ENCODE peak calls at places on chromosomes 13 and 19, in nine cellular contexts. W is fibroblast of villous mesenchyme, D is PC-3, T is pancreas, O is IMR-90, B is lung, L is gastrocnemius medialis, X is BE2C, Z is stomach. K is an unnamed sample.

GRCh38 chr13:28584873-28585317 is 74.0 kb upstream of the POMP start:
- DNase-seq in W (peak), D (peak), T (no peak), O (peak), B (no peak), L (no peak), X (no peak), Z (no peak), K (peak)

GRCh38 chr19:53394522-53394973 is 401 bp upstream of the ZNF765 start:
- DNase-seq in W (peak), D (peak), T (peak), O (peak), B (peak), L (peak), X (peak), Z (peak), K (no peak)

GRCh38 chr19:51602189-51602854 is 27.9 kb downstream of the SIGLEC5 start:
- DNase-seq in W (no peak), D (no peak), T (no peak), O (no peak), B (no peak), L (no peak), X (no peak), Z (no peak), K (no peak)

GRCh38 chr13:43339843-43340550 is 316.6 kb downstream of the DNAJC15 start:
- DNase-seq in W (no peak), D (no peak), T (no peak), O (peak), B (no peak), L (peak), X (no peak), Z (no peak), K (peak)

GRCh38 chr19:18519962-18520847 is 1.7 kb downstream of the ELL start:
- DNase-seq in W (peak), D (peak), T (peak), O (peak), B (peak), L (peak), X (peak), Z (peak), K (peak)

GRCh38 chr13:41590643-41591042 is 133.3 kb downstream of the RGCC start:
- DNase-seq in W (no peak), D (peak), T (no peak), O (no peak), B (no peak), L (no peak), X (no peak), Z (no peak), K (no peak)

GRCh38 chr19:14004619-14005380 is 1.3 kb downstream of the RFX1 start:
- DNase-seq in W (peak), D (no peak), T (peak), O (no peak), B (peak), L (peak), X (no peak), Z (peak), K (peak)

GRCh38 chr13:111005364-111005763 is 90.5 kb upstream of the ANKRD10 start:
- DNase-seq in W (peak), D (peak), T (no peak), O (peak), B (no peak), L (no peak), X (no peak), Z (no peak), K (peak)

GRCh38 chr19:54431255-54431838 is 16.1 kb downstream of the TTYH1 start:
- DNase-seq in W (peak), D (peak), T (peak), O (peak), B (peak), L (no peak), X (no peak), Z (peak), K (peak)

GRCh38 chr19:15464394-15465385 is at the start of gene RASAL3:
- DNase-seq in W (no peak), D (no peak), T (no peak), O (no peak), B (no peak), L (no peak), X (no peak), Z (no peak), K (peak)

GRCh38 chr19:4575267-4575793 is 15.8 kb upstream of the SEMA6B start:
- DNase-seq in W (peak), D (peak), T (no peak), O (peak), B (peak), L (peak), X (peak), Z (no peak), K (peak)
- TF ChIP-seq CTCF in W (no peak), D (no peak), T (no peak), O (no peak), B (no peak), L (no peak), X (no peak), Z (no peak), K (no peak)

GRCh38 chr19:41868989-41869300 is 8.1 kb upstream of the CD79A start:
- DNase-seq in W (no peak), D (no peak), T (peak), O (no peak), B (no peak), L (no peak), X (no peak), Z (no peak), K (no peak)
- H3K4me3 ChIP-seq in W (no peak), D (no peak), T (no peak), O (no peak), B (no peak), L (no peak), X (no peak), Z (no peak), K (no peak)

GRCh38 chr19:1406818-1407661 is at the start of gene DAZAP1:
- DNase-seq in W (peak), D (peak), T (peak), O (peak), B (peak), L (peak), X (peak), Z (peak), K (peak)
- TF ChIP-seq CTCF in W (peak), D (peak), T (no peak), O (peak), B (no peak), L (peak), X (peak), Z (peak), K (peak)

GRCh38 chr19:1386945-1387683 is 3.4 kb downstream of the NDUFS7 start:
- DNase-seq in W (no peak), D (no peak), T (no peak), O (no peak), B (no peak), L (no peak), X (no peak), Z (no peak), K (no peak)
- H3K4me3 ChIP-seq in W (no peak), D (no peak), T (no peak), O (no peak), B (no peak), L (no peak), X (no peak), Z (no peak), K (no peak)

DNA sequence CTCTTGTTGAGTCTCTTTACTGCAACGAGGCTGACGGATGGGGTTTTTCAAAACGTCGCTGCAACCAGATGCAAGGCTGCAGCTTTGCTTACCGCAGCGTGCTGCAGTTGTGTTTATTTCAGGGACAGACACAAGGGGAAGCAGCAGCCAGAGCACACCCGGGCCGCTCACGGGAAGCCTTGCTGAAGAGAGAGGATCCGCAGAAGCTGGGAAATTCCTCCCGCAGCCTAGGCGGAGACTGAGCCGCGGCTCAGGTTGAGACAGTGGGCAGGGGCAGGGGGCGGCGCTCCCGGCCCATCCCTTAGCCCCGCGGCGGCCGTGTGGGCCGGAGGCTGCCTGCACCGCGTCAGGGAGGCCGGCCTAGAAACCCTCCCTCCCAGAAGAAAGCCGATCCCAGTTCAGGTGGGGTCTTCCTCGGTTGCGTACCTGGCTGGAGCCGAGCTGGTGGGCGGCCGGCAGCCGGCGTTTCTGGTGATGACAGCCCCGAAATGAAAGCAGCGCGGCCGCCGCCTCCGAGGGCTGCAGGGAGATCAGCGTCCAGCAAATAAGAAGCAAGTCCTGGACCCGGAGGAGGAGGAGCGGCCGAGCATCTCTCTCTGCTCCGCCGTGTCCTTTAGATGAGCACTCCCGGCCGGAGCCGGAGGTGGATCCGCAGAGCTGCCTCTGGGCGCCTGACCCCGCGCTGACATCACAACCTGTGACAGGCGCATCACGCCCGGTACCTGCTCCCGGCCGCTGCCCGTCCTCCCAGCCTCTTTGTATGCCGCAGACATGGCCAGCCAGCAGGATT is at the start of gene FRY:
- DNase-seq in W (peak), D (peak), T (peak), O (peak), B (peak), L (peak), X (peak), Z (peak), K (peak)
- TF ChIP-seq CTCF in W (no peak), D (no peak), T (no peak), O (peak), B (no peak), L (no peak), X (peak), Z (no peak), K (peak)

DNA sequence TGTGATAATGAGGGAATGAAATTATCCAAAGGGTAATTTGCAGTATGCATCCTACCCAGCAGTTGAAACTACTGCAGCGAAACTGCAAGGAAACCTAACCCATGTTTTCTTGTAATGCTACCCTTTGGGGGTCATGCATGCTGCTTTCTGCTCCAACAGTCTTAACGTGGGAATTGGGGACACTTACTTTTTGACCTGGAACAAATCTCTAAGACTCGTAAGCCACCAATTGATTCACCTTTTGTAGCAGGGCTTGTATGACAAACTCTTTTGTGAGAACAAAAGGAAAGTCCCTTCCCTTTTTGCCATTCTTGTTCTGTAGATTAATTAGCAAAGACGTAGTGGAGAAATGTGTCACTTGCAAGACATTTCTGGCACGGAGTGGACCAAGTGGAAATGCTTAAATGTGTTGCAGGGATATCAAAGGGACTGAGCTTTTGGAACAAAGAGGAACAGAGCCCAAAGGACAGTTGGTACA is 27.4 kb downstream of the LRCH1 start:
- DNase-seq in W (no peak), D (no peak), T (no peak), O (no peak), B (no peak), L (no peak), X (no peak), Z (no peak), K (no peak)
- H3K4me3 ChIP-seq in W (no peak), D (no peak), T (no peak), O (no peak), B (no peak), L (no peak), X (no peak), Z (no peak), K (no peak)

GRCh38 chr13:24747248-24748151 is 16.5 kb upstream of the RNF17 start:
- DNase-seq in W (peak), D (no peak), T (no peak), O (no peak), B (no peak), L (no peak), X (no peak), Z (no peak), K (peak)

GRCh38 chr13:24744247-24744646 is 19.7 kb upstream of the RNF17 start:
- DNase-seq in W (no peak), D (no peak), T (no peak), O (no peak), B (no peak), L (no peak), X (no peak), Z (no peak), K (no peak)

GRCh38 chr13:24745861-24746617 is 17.9 kb upstream of the RNF17 start:
- DNase-seq in W (no peak), D (no peak), T (no peak), O (no peak), B (no peak), L (no peak), X (no peak), Z (no peak), K (no peak)

GRCh38 chr13:24745516-24745860 is 18.5 kb upstream of the RNF17 start:
- DNase-seq in W (no peak), D (no peak), T (no peak), O (no peak), B (no peak), L (no peak), X (no peak), Z (no peak), K (no peak)

GRCh38 chr13:24746618-24747247 is 17.2 kb upstream of the RNF17 start:
- DNase-seq in W (peak), D (no peak), T (no peak), O (no peak), B (no peak), L (no peak), X (no peak), Z (no peak), K (peak)
- TF ChIP-seq CTCF in W (peak), D (no peak), T (no peak), O (no peak), B (no peak), L (no peak), X (no peak), Z (no peak), K (no peak)

GRCh38 chr13:34070006-34070405 is 252.1 kb downstream of the RFC3 start:
- DNase-seq in W (no peak), D (peak), T (no peak), O (peak), B (no peak), L (no peak), X (no peak), Z (no peak), K (peak)
- H3K4me3 ChIP-seq in W (no peak), D (no peak), T (no peak), O (no peak), B (no peak), L (no peak), X (no peak), Z (no peak), K (no peak)

DNA sequence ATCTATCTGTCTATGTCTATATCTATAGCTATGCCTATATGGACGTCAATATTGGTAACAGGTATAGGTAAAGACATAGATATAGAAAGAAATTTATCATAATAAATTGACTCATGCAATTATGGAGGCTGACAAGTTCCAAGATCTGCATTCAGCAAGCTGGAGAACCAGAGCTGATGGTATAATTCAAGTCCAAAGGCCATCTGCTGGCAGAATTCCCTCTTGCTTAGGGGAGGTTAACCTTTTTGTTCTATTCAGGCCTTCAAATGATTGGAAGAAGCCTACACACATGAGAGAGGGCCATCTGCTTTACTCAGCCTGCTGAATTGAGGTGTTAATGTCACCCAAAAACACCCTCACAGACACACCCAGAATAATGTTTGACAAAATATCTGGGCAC is 10.8 kb downstream of the RASL11A start:
- DNase-seq in W (no peak), D (peak), T (no peak), O (no peak), B (no peak), L (no peak), X (no peak), Z (no peak), K (no peak)
- TF ChIP-seq CTCF in W (peak), D (no peak), T (no peak), O (no peak), B (no peak), L (no peak), X (peak), Z (no peak), K (no peak)

GRCh38 chr19:12913011-12913561 is 6.0 kb downstream of the SYCE2 start:
- DNase-seq in W (peak), D (peak), T (peak), O (peak), B (no peak), L (no peak), X (peak), Z (peak), K (peak)
- H3K4me3 ChIP-seq in W (no peak), D (peak), T (peak), O (no peak), B (no peak), L (peak), X (peak), Z (peak), K (no peak)